ENCODE peak calls at places on chromosomes 7 and 10, in ten cellular contexts. Q, D, C, H, B, A, Y, L, P and M are unnamed samples.

GRCh38 chr7:21299766-21300165 is 128.1 kb upstream of the SP4 start:
- DNase-seq in Q (no peak), D (no peak), C (no peak), H (no peak), B (no peak), A (no peak), Y (no peak), L (no peak), P (no peak), M (no peak)

GRCh38 chr10:104299031-104299904 is 30.3 kb downstream of the GSTO2 start:
- DNase-seq in Q (no peak), D (no peak), C (peak; percentile 86), H (peak; percentile 46), B (no peak), A (no peak), Y (no peak), L (peak; percentile 64), P (peak; percentile 90), M (no peak)

GRCh38 chr7:6278749-6279310 is 6.4 kb upstream of the CYTH3 start:
- DNase-seq in Q (no peak), D (no peak), C (no peak), H (no peak), B (no peak), A (no peak), Y (no peak), L (no peak), P (no peak), M (no peak)

GRCh38 chr7:114922151-114922651 is 307 bp downstream of the MDFIC start:
- DNase-seq in Q (peak; percentile 62), D (peak; percentile 66), C (peak; percentile 61), H (peak; percentile 63), B (peak; percentile 56), A (peak; percentile 17), Y (no peak), L (peak; percentile 66), P (peak; percentile 52), M (peak; percentile 36)

GRCh38 chr7:74025745-74026144 is 2.2 kb upstream of the ELN start:
- DNase-seq in Q (no peak), D (no peak), C (no peak), H (no peak), B (no peak), A (no peak), Y (no peak), L (no peak), P (no peak), M (no peak)

GRCh38 chr7:33043875-33044718 is 18.5 kb downstream of the NT5C3A start:
- DNase-seq in Q (peak; percentile 51), D (no peak), C (peak; percentile 42), H (no peak), B (no peak), A (no peak), Y (no peak), L (no peak), P (no peak), M (peak; percentile 66)

GRCh38 chr10:1597370-1598146 is 139.8 kb downstream of the ADARB2 start:
- DNase-seq in Q (no peak), D (no peak), C (no peak), H (no peak), B (no peak), A (no peak), Y (no peak), L (no peak), P (no peak), M (no peak)

GRCh38 chr7:87934699-87935372 is 785 bp downstream of the ADAM22 start:
- DNase-seq in Q (peak; percentile 22), D (peak; percentile 25), C (peak; percentile 19), H (peak; percentile 81), B (no peak), A (no peak), Y (peak; percentile 59), L (peak; percentile 14), P (peak; percentile 14), M (no peak)

GRCh38 chr7:8365499-8366110 is 67.8 kb upstream of the NXPH1 start:
- DNase-seq in Q (peak; percentile 43), D (no peak), C (no peak), H (no peak), B (no peak), A (no peak), Y (peak; percentile 73), L (peak; percentile 0), P (no peak), M (peak; percentile 28)

GRCh38 chr10:93471110-93471651 is 11.0 kb downstream of the MYOF start:
- DNase-seq in Q (peak; percentile 96), D (no peak), C (peak; percentile 99), H (no peak), B (no peak), A (peak; percentile 69), Y (no peak), L (peak; percentile 95), P (peak; percentile 95), M (no peak)

GRCh38 chr7:134741901-134742635 is 37.4 kb upstream of the CALD1 start:
- DNase-seq in Q (peak; percentile 69), D (no peak), C (peak; percentile 83), H (no peak), B (no peak), A (no peak), Y (no peak), L (peak; percentile 93), P (peak; percentile 85), M (no peak)

GRCh38 chr7:35032166-35032565 is 5.1 kb downstream of the DPY19L1 start:
- DNase-seq in Q (no peak), D (no peak), C (peak; percentile 28), H (no peak), B (no peak), A (no peak), Y (no peak), L (no peak), P (no peak), M (no peak)

GRCh38 chr7:4745265-4745919 is 30.0 kb upstream of the AP5Z1 start:
- DNase-seq in Q (no peak), D (no peak), C (no peak), H (no peak), B (no peak), A (no peak), Y (no peak), L (no peak), P (no peak), M (no peak)

GRCh38 chr7:106865130-106866115 is at the start of gene PIK3CG:
- DNase-seq in Q (peak; percentile 11), D (no peak), C (no peak), H (no peak), B (no peak), A (no peak), Y (no peak), L (no peak), P (no peak), M (no peak)

GRCh38 chr7:139572071-139572470 is 48.6 kb downstream of the CLEC2L start:
- DNase-seq in Q (no peak), D (no peak), C (no peak), H (no peak), B (no peak), A (no peak), Y (no peak), L (no peak), P (no peak), M (no peak)

GRCh38 chr10:81872206-81872605 is 2.8 kb upstream of the NRG3 start:
- DNase-seq in Q (peak; percentile 83), D (peak; percentile 16), C (no peak), H (no peak), B (no peak), A (no peak), Y (peak; percentile 33), L (no peak), P (no peak), M (peak; percentile 55)

GRCh38 chr7:112306903-112307302 is 100.4 kb downstream of the ZNF277 start:
- DNase-seq in Q (no peak), D (no peak), C (no peak), H (no peak), B (no peak), A (no peak), Y (peak; percentile 25), L (no peak), P (no peak), M (no peak)

GRCh38 chr7:35565927-35566326 is 129.0 kb downstream of the HERPUD2 start:
- DNase-seq in Q (peak; percentile 6), D (no peak), C (peak; percentile 16), H (no peak), B (no peak), A (no peak), Y (no peak), L (no peak), P (no peak), M (peak; percentile 52)

GRCh38 chr7:14839307-14839706 is 63.2 kb downstream of the DGKB start:
- DNase-seq in Q (no peak), D (no peak), C (no peak), H (no peak), B (no peak), A (no peak), Y (no peak), L (no peak), P (no peak), M (no peak)

GRCh38 chr10:122949296-122949695 is 4.7 kb downstream of the C10orf88 start:
- DNase-seq in Q (no peak), D (no peak), C (no peak), H (no peak), B (no peak), A (no peak), Y (no peak), L (no peak), P (no peak), M (no peak)